ENCODE peak calls at places on chromosome 7, in seven cellular contexts. One of them, this sample, is unnamed.

GRCh38 chr7:20790273-20790842 is 3.7 kb upstream of the SP8 start:
- DNase-seq in MM.1S: no peak
- DNase-seq in fibroblast of lung: no peak
- DNase-seq in HCT116: no peak
- DNase-seq in hepatocyte: no peak
- DNase-seq in GM23248: no peak
- DNase-seq in PC-9: no peak
- DNase-seq in this sample: no peak

GRCh38 chr7:156174428-156174827 is 362.2 kb upstream of the SHH start:
- DNase-seq in MM.1S: no peak
- DNase-seq in fibroblast of lung: no peak
- DNase-seq in HCT116: no peak
- DNase-seq in hepatocyte: no peak
- DNase-seq in GM23248: no peak
- DNase-seq in PC-9: no peak
- DNase-seq in this sample: no peak

GRCh38 chr7:137718360-137718759 is 128.4 kb downstream of the DGKI start:
- DNase-seq in MM.1S: no peak
- DNase-seq in fibroblast of lung: peak; percentile 40
- DNase-seq in HCT116: no peak
- DNase-seq in hepatocyte: no peak
- DNase-seq in GM23248: peak; percentile 8
- DNase-seq in PC-9: no peak
- DNase-seq in this sample: no peak

GRCh38 chr7:31775511-31775910 is 88.5 kb downstream of the PPP1R17 start:
- DNase-seq in MM.1S: no peak
- DNase-seq in fibroblast of lung: no peak
- DNase-seq in HCT116: no peak
- DNase-seq in hepatocyte: peak; percentile 20
- DNase-seq in GM23248: no peak
- DNase-seq in PC-9: peak; percentile 7
- DNase-seq in this sample: no peak

GRCh38 chr7:7422641-7423040 is 113.0 kb downstream of the COL28A1 start:
- DNase-seq in MM.1S: no peak
- DNase-seq in fibroblast of lung: no peak
- DNase-seq in HCT116: no peak
- DNase-seq in hepatocyte: no peak
- DNase-seq in GM23248: no peak
- DNase-seq in PC-9: no peak
- DNase-seq in this sample: no peak

GRCh38 chr7:23247101-23247601 is 576 bp downstream of the GPNMB start:
- DNase-seq in MM.1S: no peak
- DNase-seq in fibroblast of lung: no peak
- DNase-seq in HCT116: no peak
- DNase-seq in hepatocyte: no peak
- DNase-seq in GM23248: no peak
- DNase-seq in PC-9: no peak
- DNase-seq in this sample: no peak

GRCh38 chr7:72309476-72309875 is 102.7 kb downstream of the CALN1 start:
- DNase-seq in MM.1S: no peak
- DNase-seq in fibroblast of lung: no peak
- DNase-seq in HCT116: no peak
- DNase-seq in hepatocyte: no peak
- DNase-seq in GM23248: no peak
- DNase-seq in PC-9: no peak
- DNase-seq in this sample: no peak

GRCh38 chr7:47720141-47720906 is 138.4 kb upstream of the TNS3 start:
- DNase-seq in MM.1S: peak; percentile 63
- DNase-seq in fibroblast of lung: peak; percentile 78
- DNase-seq in HCT116: no peak
- DNase-seq in hepatocyte: no peak
- DNase-seq in GM23248: peak; percentile 82
- DNase-seq in PC-9: no peak
- DNase-seq in this sample: no peak

GRCh38 chr7:44050121-44050914 is 5.8 kb downstream of the DBNL start:
- DNase-seq in MM.1S: no peak
- DNase-seq in fibroblast of lung: no peak
- DNase-seq in HCT116: no peak
- DNase-seq in hepatocyte: no peak
- DNase-seq in GM23248: no peak
- DNase-seq in PC-9: no peak
- DNase-seq in this sample: no peak

GRCh38 chr7:99106869-99107268 is 37.0 kb downstream of the SMURF1 start:
- DNase-seq in MM.1S: no peak
- DNase-seq in fibroblast of lung: peak; percentile 59
- DNase-seq in HCT116: no peak
- DNase-seq in hepatocyte: no peak
- DNase-seq in GM23248: peak; percentile 29
- DNase-seq in PC-9: no peak
- DNase-seq in this sample: no peak

GRCh38 chr7:121744319-121744718 is 128.6 kb upstream of the PTPRZ1 start:
- DNase-seq in MM.1S: peak; percentile 78
- DNase-seq in fibroblast of lung: no peak
- DNase-seq in HCT116: no peak
- DNase-seq in hepatocyte: no peak
- DNase-seq in GM23248: no peak
- DNase-seq in PC-9: no peak
- DNase-seq in this sample: no peak

GRCh38 chr7:9324513-9324912 is 891.1 kb downstream of the NXPH1 start:
- DNase-seq in MM.1S: no peak
- DNase-seq in fibroblast of lung: no peak
- DNase-seq in HCT116: no peak
- DNase-seq in hepatocyte: no peak
- DNase-seq in GM23248: no peak
- DNase-seq in PC-9: no peak
- DNase-seq in this sample: no peak

GRCh38 chr7:115124409-115124939 is 202.6 kb downstream of the MDFIC start:
- DNase-seq in MM.1S: no peak
- DNase-seq in fibroblast of lung: peak; percentile 36
- DNase-seq in HCT116: no peak
- DNase-seq in hepatocyte: no peak
- DNase-seq in GM23248: no peak
- DNase-seq in PC-9: no peak
- DNase-seq in this sample: no peak

GRCh38 chr7:108525327-108525984 is 479 bp downstream of the PNPLA8 start:
- DNase-seq in MM.1S: peak; percentile 52
- DNase-seq in fibroblast of lung: peak; percentile 86
- DNase-seq in HCT116: peak; percentile 77
- DNase-seq in hepatocyte: peak; percentile 85
- DNase-seq in GM23248: peak; percentile 87
- DNase-seq in PC-9: no peak
- DNase-seq in this sample: peak; percentile 48

GRCh38 chr7:152132812-152133211 is 107.3 kb downstream of the GALNT11 start:
- DNase-seq in MM.1S: no peak
- DNase-seq in fibroblast of lung: no peak
- DNase-seq in HCT116: no peak
- DNase-seq in hepatocyte: no peak
- DNase-seq in GM23248: no peak
- DNase-seq in PC-9: no peak
- DNase-seq in this sample: no peak

GRCh38 chr7:70744414-70744942 is 387.5 kb upstream of the GALNT17 start:
- DNase-seq in MM.1S: no peak
- DNase-seq in fibroblast of lung: no peak
- DNase-seq in HCT116: no peak
- DNase-seq in hepatocyte: no peak
- DNase-seq in GM23248: no peak
- DNase-seq in PC-9: no peak
- DNase-seq in this sample: no peak

GRCh38 chr7:108112683-108113082 is 17.5 kb downstream of the LAMB4 start:
- DNase-seq in MM.1S: no peak
- DNase-seq in fibroblast of lung: no peak
- DNase-seq in HCT116: no peak
- DNase-seq in hepatocyte: no peak
- DNase-seq in GM23248: no peak
- DNase-seq in PC-9: no peak
- DNase-seq in this sample: no peak

GRCh38 chr7:18356195-18356645 is 139.3 kb upstream of the HDAC9 start:
- DNase-seq in MM.1S: peak; percentile 51
- DNase-seq in fibroblast of lung: peak; percentile 39
- DNase-seq in HCT116: peak; percentile 26
- DNase-seq in hepatocyte: peak; percentile 23
- DNase-seq in GM23248: peak; percentile 56
- DNase-seq in PC-9: no peak
- DNase-seq in this sample: no peak

GRCh38 chr7:44891372-44891771 is 6.0 kb upstream of the PURB start:
- DNase-seq in MM.1S: no peak
- DNase-seq in fibroblast of lung: no peak
- DNase-seq in HCT116: no peak
- DNase-seq in hepatocyte: no peak
- DNase-seq in GM23248: no peak
- DNase-seq in PC-9: no peak
- DNase-seq in this sample: no peak

GRCh38 chr7:118186491-118186890 is 2.5 kb downstream of the LSM8 start:
- DNase-seq in MM.1S: no peak
- DNase-seq in fibroblast of lung: peak; percentile 1
- DNase-seq in HCT116: no peak
- DNase-seq in hepatocyte: no peak
- DNase-seq in GM23248: peak; percentile 21
- DNase-seq in PC-9: no peak
- DNase-seq in this sample: no peak

GRCh38 chr7:136359333-136359903 is 382.3 kb upstream of the MTPN start:
- DNase-seq in MM.1S: peak; percentile 88
- DNase-seq in fibroblast of lung: no peak
- DNase-seq in HCT116: no peak
- DNase-seq in hepatocyte: no peak
- DNase-seq in GM23248: no peak
- DNase-seq in PC-9: no peak
- DNase-seq in this sample: no peak

GRCh38 chr7:80070391-80070790 is 64.2 kb upstream of the GNAI1 start:
- DNase-seq in MM.1S: no peak
- DNase-seq in fibroblast of lung: peak; percentile 9
- DNase-seq in HCT116: no peak
- DNase-seq in hepatocyte: no peak
- DNase-seq in GM23248: peak; percentile 30
- DNase-seq in PC-9: no peak
- DNase-seq in this sample: no peak

GRCh38 chr7:27153526-27153925 is 1.1 kb upstream of the HOXA3 start:
- DNase-seq in MM.1S: no peak
- DNase-seq in fibroblast of lung: no peak
- DNase-seq in HCT116: no peak
- DNase-seq in hepatocyte: no peak
- DNase-seq in GM23248: no peak
- DNase-seq in PC-9: no peak
- DNase-seq in this sample: no peak
- TF ChIP-seq EZH2 in MM.1S: no peak
- TF ChIP-seq EZH2 in fibroblast of lung: no peak
- TF ChIP-seq EZH2 in HCT116: no peak
- TF ChIP-seq EZH2 in hepatocyte: no peak
- TF ChIP-seq EZH2 in GM23248: no peak
- TF ChIP-seq EZH2 in PC-9: no peak
- TF ChIP-seq EZH2 in this sample: no peak

GRCh38 chr7:94562525-94562924 is 52.9 kb downstream of the CASD1 start:
- DNase-seq in MM.1S: no peak
- DNase-seq in fibroblast of lung: no peak
- DNase-seq in HCT116: no peak
- DNase-seq in hepatocyte: no peak
- DNase-seq in GM23248: peak; percentile 33
- DNase-seq in PC-9: no peak
- DNase-seq in this sample: no peak

GRCh38 chr7:94557211-94557610 is 47.6 kb downstream of the CASD1 start:
- DNase-seq in MM.1S: no peak
- DNase-seq in fibroblast of lung: no peak
- DNase-seq in HCT116: no peak
- DNase-seq in hepatocyte: no peak
- DNase-seq in GM23248: no peak
- DNase-seq in PC-9: no peak
- DNase-seq in this sample: no peak

GRCh38 chr7:94561841-94562514 is 52.4 kb downstream of the CASD1 start:
- DNase-seq in MM.1S: no peak
- DNase-seq in fibroblast of lung: peak; percentile 74
- DNase-seq in HCT116: no peak
- DNase-seq in hepatocyte: no peak
- DNase-seq in GM23248: peak; percentile 42
- DNase-seq in PC-9: peak; percentile 4
- DNase-seq in this sample: no peak

GRCh38 chr7:94556028-94556427 is 46.4 kb downstream of the CASD1 start:
- DNase-seq in MM.1S: no peak
- DNase-seq in fibroblast of lung: no peak
- DNase-seq in HCT116: no peak
- DNase-seq in hepatocyte: no peak
- DNase-seq in GM23248: no peak
- DNase-seq in PC-9: no peak
- DNase-seq in this sample: no peak

GRCh38 chr7:94559972-94560371 is 50.4 kb downstream of the CASD1 start:
- DNase-seq in MM.1S: no peak
- DNase-seq in fibroblast of lung: no peak
- DNase-seq in HCT116: no peak
- DNase-seq in hepatocyte: no peak
- DNase-seq in GM23248: no peak
- DNase-seq in PC-9: no peak
- DNase-seq in this sample: no peak
- TF ChIP-seq EZH2 in MM.1S: no peak
- TF ChIP-seq EZH2 in fibroblast of lung: no peak
- TF ChIP-seq EZH2 in HCT116: no peak
- TF ChIP-seq EZH2 in hepatocyte: no peak
- TF ChIP-seq EZH2 in GM23248: no peak
- TF ChIP-seq EZH2 in PC-9: no peak
- TF ChIP-seq EZH2 in this sample: no peak

DNA sequence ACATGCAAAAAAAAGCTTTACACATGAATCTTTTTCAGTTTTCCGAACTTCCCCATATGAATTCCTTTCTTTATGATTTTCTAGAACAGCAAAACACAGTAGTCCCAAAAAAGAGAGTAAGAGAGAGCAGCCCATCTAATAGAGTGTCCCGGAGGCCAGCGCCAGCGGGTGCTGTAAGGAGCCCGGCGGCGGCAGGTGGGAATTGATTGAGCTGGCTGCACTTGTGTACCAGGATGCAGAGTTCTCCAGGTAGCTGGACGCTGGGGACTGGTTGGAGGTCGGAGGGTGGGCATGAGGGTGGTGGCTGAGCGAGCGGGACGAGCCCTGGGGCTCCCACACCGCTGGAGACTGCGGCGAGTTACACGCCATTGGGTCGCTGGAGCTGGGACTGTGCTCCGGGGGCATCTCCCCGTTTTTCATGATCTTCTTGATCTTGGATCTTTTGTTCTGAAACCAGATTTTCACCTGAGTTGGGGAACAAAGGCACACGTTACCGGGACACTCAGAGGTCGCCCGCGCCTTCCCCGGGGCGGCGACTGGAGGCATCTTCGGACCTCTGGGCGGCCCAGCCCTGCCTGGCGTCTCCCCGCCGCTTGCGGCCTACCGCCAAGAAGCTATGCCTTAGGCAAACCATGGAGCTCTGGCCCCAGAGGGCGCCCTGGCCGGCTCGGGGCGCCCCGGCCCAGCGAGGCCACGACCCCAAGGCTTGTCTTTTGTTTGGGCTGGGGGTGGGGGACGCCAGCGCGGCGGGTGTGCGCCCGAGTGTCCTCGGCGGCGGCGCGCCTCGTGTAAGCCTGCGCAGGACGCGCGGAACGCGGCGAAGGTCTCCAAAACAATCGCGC is 3.8 kb downstream of the DLX5 start:
- DNase-seq in MM.1S: no peak
- DNase-seq in fibroblast of lung: no peak
- DNase-seq in HCT116: no peak
- DNase-seq in hepatocyte: no peak
- DNase-seq in GM23248: no peak
- DNase-seq in PC-9: no peak
- DNase-seq in this sample: no peak
- TF ChIP-seq EZH2 in MM.1S: no peak
- TF ChIP-seq EZH2 in fibroblast of lung: peak; percentile 23
- TF ChIP-seq EZH2 in HCT116: no peak
- TF ChIP-seq EZH2 in hepatocyte: peak; percentile 76
- TF ChIP-seq EZH2 in GM23248: peak; percentile 96
- TF ChIP-seq EZH2 in PC-9: no peak
- TF ChIP-seq EZH2 in this sample: no peak

GRCh38 chr7:37920619-37921339 is at the start of gene EPDR1:
- DNase-seq in MM.1S: peak; percentile 83
- DNase-seq in fibroblast of lung: peak; percentile 38
- DNase-seq in HCT116: peak; percentile 37
- DNase-seq in hepatocyte: peak; percentile 63
- DNase-seq in GM23248: peak; percentile 32
- DNase-seq in PC-9: peak; percentile 18
- DNase-seq in this sample: no peak
- TF ChIP-seq EZH2 in MM.1S: no peak
- TF ChIP-seq EZH2 in fibroblast of lung: no peak
- TF ChIP-seq EZH2 in HCT116: no peak
- TF ChIP-seq EZH2 in hepatocyte: no peak
- TF ChIP-seq EZH2 in GM23248: no peak
- TF ChIP-seq EZH2 in PC-9: no peak
- TF ChIP-seq EZH2 in this sample: no peak

This sample was measured in keratinocyte.